ENCODE peak calls at places on chromosome 1, in five cellular contexts. Y is breast epithelium; B is CD4-positive, CD25-positive, alpha-beta regulatory T cell; P is A172; I is Right ventricle myocardium inferior. E is an unnamed sample.

GRCh38 chr1:111280267-111280666 is 10.4 kb upstream of the CHIA start:
- DNase-seq in Y (no peak), B (no peak), P (no peak), I (no peak), E (no peak)

GRCh38 chr1:32246888-32247273 is at the start of gene FAM167B:
- DNase-seq in Y (peak; percentile 71), B (no peak), P (peak; percentile 61), I (no peak), E (no peak)

GRCh38 chr1:212450331-212450881 is 17.7 kb downstream of the NENF start:
- DNase-seq in Y (no peak), B (no peak), P (no peak), I (no peak), E (no peak)

GRCh38 chr1:17596651-17597509 is 57.4 kb downstream of the ARHGEF10L start:
- DNase-seq in Y (no peak), B (no peak), P (no peak), I (no peak), E (no peak)

GRCh38 chr1:183159960-183160359 is 26.1 kb upstream of the LAMC2 start:
- DNase-seq in Y (peak; percentile 87), B (no peak), P (peak; percentile 96), I (no peak), E (no peak)

GRCh38 chr1:155083865-155084721 is 5.5 kb downstream of the EFNA3 start:
- DNase-seq in Y (peak; percentile 80), B (peak; percentile 59), P (peak; percentile 60), I (no peak), E (no peak)

GRCh38 chr1:38029725-38030511 is 16.7 kb downstream of the POU3F1 start:
- DNase-seq in Y (no peak), B (peak; percentile 86), P (peak; percentile 84), I (no peak), E (no peak)

GRCh38 chr1:35539073-35539823 is 18.0 kb downstream of the KIAA0319L start:
- DNase-seq in Y (no peak), B (peak; percentile 75), P (peak; percentile 11), I (no peak), E (no peak)

GRCh38 chr1:62912028-62912638 is 128.2 kb downstream of the ATG4C start:
- DNase-seq in Y (no peak), B (peak; percentile 20), P (peak; percentile 14), I (no peak), E (no peak)

GRCh38 chr1:63662056-63662836 is 69.0 kb downstream of the PGM1 start:
- DNase-seq in Y (peak; percentile 61), B (no peak), P (peak; percentile 88), I (no peak), E (no peak)

GRCh38 chr1:27864264-27864895 is 8.0 kb upstream of the THEMIS2 start:
- DNase-seq in Y (no peak), B (peak; percentile 39), P (no peak), I (no peak), E (peak; percentile 24)

GRCh38 chr1:3669421-3669821 is 17.1 kb downstream of the TP73 start:
- DNase-seq in Y (no peak), B (no peak), P (no peak), I (no peak), E (no peak)

GRCh38 chr1:31617917-31618746 is 643 bp downstream of the HCRTR1 start:
- DNase-seq in Y (peak; percentile 32), B (peak; percentile 39), P (no peak), I (no peak), E (no peak)

GRCh38 chr1:88595355-88595754 is 88.7 kb upstream of the PKN2 start:
- DNase-seq in Y (no peak), B (peak; percentile 45), P (peak; percentile 22), I (no peak), E (no peak)

GRCh38 chr1:195462646-195463045 is 1145.6 kb downstream of the KCNT2 start:
- DNase-seq in Y (no peak), B (no peak), P (no peak), I (no peak), E (no peak)

GRCh38 chr1:19949016-19949415 is 25.6 kb upstream of the PLA2G2E start:
- DNase-seq in Y (no peak), B (no peak), P (peak; percentile 53), I (no peak), E (no peak)

GRCh38 chr1:230270185-230270939 is 155.8 kb downstream of the PGBD5 start:
- DNase-seq in Y (no peak), B (peak; percentile 53), P (peak; percentile 47), I (no peak), E (no peak)

GRCh38 chr1:16375521-16376359 is 8.7 kb downstream of the SZRD1 start:
- DNase-seq in Y (no peak), B (no peak), P (peak; percentile 82), I (no peak), E (no peak)

GRCh38 chr1:113669988-113670387 is 89.3 kb downstream of the PHTF1 start:
- DNase-seq in Y (no peak), B (no peak), P (no peak), I (no peak), E (no peak)

GRCh38 chr1:178702141-178702540 is 22.9 kb upstream of the RALGPS2 start:
- DNase-seq in Y (no peak), B (no peak), P (no peak), I (no peak), E (no peak)

GRCh38 chr1:166865931-166866330 is 10.1 kb downstream of the TADA1 start:
- DNase-seq in Y (no peak), B (no peak), P (no peak), I (no peak), E (no peak)

GRCh38 chr1:82582347-82582746 is 781.6 kb downstream of the ADGRL2 start:
- DNase-seq in Y (no peak), B (no peak), P (no peak), I (no peak), E (no peak)

GRCh38 chr1:145956776-145957442 is 908 bp downstream of the LIX1L start:
- DNase-seq in Y (no peak), B (peak; percentile 64), P (no peak), I (no peak), E (no peak)

GRCh38 chr1:197358959-197359358 is 90.9 kb downstream of the CRB1 start:
- DNase-seq in Y (no peak), B (no peak), P (no peak), I (no peak), E (no peak)

GRCh38 chr1:41028034-41028642 is 6.6 kb upstream of the SLFNL1 start:
- DNase-seq in Y (no peak), B (no peak), P (no peak), I (no peak), E (no peak)

GRCh38 chr1:178396789-178397188 is 100.0 kb downstream of the CLEC20A start:
- DNase-seq in Y (no peak), B (no peak), P (no peak), I (no peak), E (no peak)

GRCh38 chr1:161840363-161840762 is 74.2 kb downstream of the ATF6 start:
- DNase-seq in Y (no peak), B (no peak), P (no peak), I (no peak), E (no peak)

GRCh38 chr1:37954316-37954971 is 7.6 kb upstream of the INPP5B start:
- DNase-seq in Y (no peak), B (no peak), P (no peak), I (no peak), E (no peak)

GRCh38 chr1:53982034-53982761 is 35.8 kb downstream of the LDLRAD1 start:
- DNase-seq in Y (peak; percentile 22), B (no peak), P (no peak), I (no peak), E (no peak)

GRCh38 chr1:21935891-21936365 is 1.2 kb downstream of the HSPG2 start:
- DNase-seq in Y (no peak), B (no peak), P (no peak), I (no peak), E (no peak)

GRCh38 chr1:219126267-219126862 is 47.3 kb upstream of the LYPLAL1 start:
- DNase-seq in Y (no peak), B (no peak), P (no peak), I (no peak), E (no peak)

GRCh38 chr1:246435421-246436041 is 71.5 kb downstream of the SMYD3 start:
- DNase-seq in Y (no peak), B (no peak), P (peak; percentile 35), I (no peak), E (no peak)